ENCODE peak calls at places on chromosomes 7 and 10, in four cellular contexts. S, U, X and T are unnamed samples.

GRCh38 chr10:45155784-45156183 is 155.1 kb downstream of the ZNF22 start:
- DNase-seq in U (no peak), S (no peak), X (no peak), T (no peak)

GRCh38 chr7:85508642-85509429 is 322.0 kb upstream of the SEMA3D start:
- DNase-seq in X (no peak), S (no peak), U (no peak), T (no peak)

GRCh38 chr7:87058739-87059524 is 522 bp downstream of the ELAPOR2 start:
- DNase-seq in S (peak), X (peak), U (peak), T (peak)

GRCh38 chr7:124152859-124153692 is 120.2 kb upstream of the TMEM229A start:
- DNase-seq in X (peak), U (no peak), S (peak), T (no peak)

GRCh38 chr7:151694828-151695580 is 175.3 kb upstream of the RHEB start:
- DNase-seq in S (no peak), U (no peak), X (no peak), T (no peak)

GRCh38 chr10:104077282-104078151 is 8.2 kb downstream of the COL17A1 start:
- DNase-seq in U (no peak), X (no peak), S (no peak), T (no peak)

GRCh38 chr10:1116051-1116450 is 59.9 kb downstream of the WDR37 start:
- DNase-seq in S (no peak), U (no peak), X (no peak), T (no peak)

GRCh38 chr10:89283988-89284475 is 17.8 kb upstream of the IFIT2 start:
- DNase-seq in X (peak), S (peak), U (no peak), T (no peak)

GRCh38 chr10:118595598-118596425 is at the start of gene PRLHR:
- DNase-seq in U (no peak), X (no peak), S (peak), T (no peak)

GRCh38 chr7:138833596-138833995 is 35.6 kb upstream of the ATP6V0A4 start:
- DNase-seq in S (no peak), U (no peak), X (no peak), T (no peak)

GRCh38 chr7:79114875-79115274 is 338.6 kb downstream of the MAGI2 start:
- DNase-seq in U (no peak), X (no peak), S (no peak), T (no peak)

GRCh38 chr7:38178695-38179344 is 775 bp downstream of the STARD3NL start:
- DNase-seq in U (peak), S (no peak), X (no peak), T (no peak)

GRCh38 chr7:47045592-47045991 is 536.3 kb downstream of the TNS3 start:
- DNase-seq in X (no peak), S (no peak), U (no peak), T (no peak)

GRCh38 chr10:79438021-79438698 is 7.3 kb downstream of the ZCCHC24 start:
- DNase-seq in X (peak), S (no peak), U (no peak), T (no peak)

GRCh38 chr10:28684986-28685580 is 7.8 kb downstream of the BAMBI start:
- DNase-seq in X (no peak), U (no peak), S (no peak), T (no peak)

GRCh38 chr10:122232781-122233180 is 38.3 kb upstream of the BTBD16 start:
- DNase-seq in U (no peak), S (no peak), X (no peak), T (no peak)